ENCODE peak calls at places on chromosomes 1 and 21, in seven cellular contexts. M, O, C, X, G, Y and B are unnamed samples.
A peak's percentile ranks its signal among the peaks of the same experiment; 100 is the strongest.

GRCh38 chr21:22235866-22236590 is 1237.8 kb downstream of the NCAM2 start:
- DNase-seq in M (no peak), O (no peak), C (no peak), X (no peak), G (no peak), Y (no peak), B (no peak)

GRCh38 chr1:90340604-90341003 is 345.7 kb downstream of the ZNF326 start:
- DNase-seq in M (no peak), O (no peak), C (no peak), X (no peak), G (no peak), Y (no peak), B (no peak)

GRCh38 chr1:53087332-53088285 is 25.6 kb downstream of the PODN start:
- DNase-seq in M (no peak), O (no peak), C (no peak), X (no peak), G (no peak), Y (no peak), B (no peak)

GRCh38 chr1:186854102-186854501 is 25.4 kb downstream of the PLA2G4A start:
- DNase-seq in M (no peak), O (no peak), C (no peak), X (no peak), G (no peak), Y (no peak), B (no peak)

GRCh38 chr1:21614419-21615115 is 54.6 kb downstream of the RAP1GAP start:
- DNase-seq in M (no peak), O (no peak), C (no peak), X (no peak), G (peak; percentile 68), Y (no peak), B (no peak)

GRCh38 chr1:83897516-83897915 is 101.4 kb downstream of the TTLL7 start:
- DNase-seq in M (no peak), O (no peak), C (no peak), X (no peak), G (no peak), Y (no peak), B (no peak)

GRCh38 chr21:19048088-19048672 is 644.6 kb upstream of the TMPRSS15 start:
- DNase-seq in M (no peak), O (no peak), C (no peak), X (no peak), G (no peak), Y (no peak), B (no peak)

GRCh38 chr1:177010246-177010825 is 154.2 kb downstream of the ASTN1 start:
- DNase-seq in M (no peak), O (no peak), C (no peak), X (no peak), G (no peak), Y (no peak), B (no peak)

GRCh38 chr1:112079446-112079845 is 90.0 kb upstream of the KCND3 start:
- DNase-seq in M (no peak), O (no peak), C (no peak), X (no peak), G (no peak), Y (no peak), B (no peak)

GRCh38 chr1:189657715-189658114 is 819.9 kb downstream of the BRINP3 start:
- DNase-seq in M (no peak), O (no peak), C (no peak), X (no peak), G (no peak), Y (no peak), B (no peak)

GRCh38 chr1:7688659-7689058 is 82.4 kb upstream of the VAMP3 start:
- DNase-seq in M (no peak), O (no peak), C (no peak), X (no peak), G (no peak), Y (no peak), B (no peak)

GRCh38 chr1:25100151-25100841 is 132.0 kb downstream of the SYF2 start:
- DNase-seq in M (no peak), O (no peak), C (no peak), X (no peak), G (no peak), Y (no peak), B (no peak)

GRCh38 chr1:167095368-167095767 is 1.5 kb downstream of the STYXL2 start:
- DNase-seq in M (peak; percentile 50), O (peak; percentile 74), C (no peak), X (peak; percentile 24), G (no peak), Y (no peak), B (peak; percentile 46)

GRCh38 chr1:41673806-41674205 is 189.3 kb upstream of the EDN2 start:
- DNase-seq in M (no peak), O (no peak), C (no peak), X (no peak), G (no peak), Y (no peak), B (no peak)

GRCh38 chr1:4083171-4084052 is 183.3 kb upstream of the C1orf174 start:
- DNase-seq in M (no peak), O (no peak), C (no peak), X (no peak), G (no peak), Y (no peak), B (no peak)

GRCh38 chr21:18041012-18041411 is 203.6 kb upstream of the CHODL start:
- DNase-seq in M (peak; percentile 60), O (no peak), C (no peak), X (peak; percentile 8), G (no peak), Y (no peak), B (peak; percentile 30)

GRCh38 chr1:230632273-230632873 is 9.9 kb upstream of the COG2 start:
- DNase-seq in M (peak; percentile 40), O (peak; percentile 11), C (no peak), X (peak; percentile 44), G (no peak), Y (no peak), B (peak; percentile 44)

GRCh38 chr1:115457295-115457694 is 119.2 kb upstream of the NGF start:
- DNase-seq in M (no peak), O (peak; percentile 17), C (no peak), X (peak; percentile 19), G (no peak), Y (no peak), B (no peak)

GRCh38 chr1:76998582-76999189 is 131.4 kb downstream of the ST6GALNAC5 start:
- DNase-seq in M (no peak), O (peak; percentile 88), C (no peak), X (peak; percentile 61), G (no peak), Y (no peak), B (peak; percentile 94)

GRCh38 chr1:32741417-32742131 is 39.0 kb upstream of the SYNC start:
- DNase-seq in M (no peak), O (no peak), C (no peak), X (no peak), G (peak; percentile 81), Y (no peak), B (no peak)

GRCh38 chr1:115252585-115252984 is 85.5 kb downstream of the NGF start:
- DNase-seq in M (no peak), O (peak; percentile 20), C (no peak), X (no peak), G (no peak), Y (no peak), B (no peak)

GRCh38 chr1:153353226-153353947 is 4.3 kb upstream of the S100A9 start:
- DNase-seq in M (peak; percentile 58), O (peak; percentile 6), C (no peak), X (peak; percentile 34), G (no peak), Y (no peak), B (peak; percentile 10)
- TF ChIP-seq CTCF in M (peak; percentile 72), O (peak; percentile 19), C (peak; percentile 62), X (peak; percentile 47), G (no peak), Y (no peak), B (peak; percentile 35)

GRCh38 chr1:175569117-175569743 is 174.2 kb downstream of the TNR start:
- DNase-seq in M (no peak), O (no peak), C (no peak), X (no peak), G (no peak), Y (no peak), B (no peak)
- TF ChIP-seq CTCF in M (peak; percentile 9), O (no peak), C (no peak), X (no peak), G (no peak), Y (no peak), B (no peak)

GRCh38 chr21:38930838-38931237 is 125.1 kb downstream of the ETS2 start:
- DNase-seq in M (no peak), O (no peak), C (no peak), X (peak; percentile 89), G (no peak), Y (no peak), B (peak; percentile 80)
- TF ChIP-seq CTCF in M (no peak), O (no peak), C (no peak), X (no peak), G (no peak), Y (no peak), B (no peak)

DNA sequence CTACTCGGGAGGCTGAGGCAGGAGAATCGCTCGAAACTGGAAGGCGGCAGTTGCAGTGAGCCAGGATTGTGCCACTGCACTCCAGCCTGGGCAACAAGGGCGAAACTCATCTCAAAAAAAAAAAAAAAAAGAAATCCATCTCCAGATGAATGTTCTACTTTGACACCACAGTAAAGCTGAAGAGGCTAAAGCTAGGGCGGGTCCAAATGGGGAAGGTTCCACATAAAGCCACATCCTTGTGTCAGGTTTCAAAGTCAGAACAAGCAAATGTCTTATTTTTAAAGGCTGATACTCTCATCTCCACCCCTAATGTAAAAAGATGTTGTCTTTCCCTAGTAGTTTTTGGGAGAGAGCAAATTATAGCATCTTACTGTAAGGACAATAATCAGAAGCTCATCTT is 4.4 kb upstream of the WARS2 start:
- DNase-seq in M (no peak), O (no peak), C (no peak), X (no peak), G (no peak), Y (no peak), B (no peak)
- TF ChIP-seq CTCF in M (no peak), O (no peak), C (no peak), X (no peak), G (no peak), Y (no peak), B (no peak)

GRCh38 chr1:50852889-50853288 is 107.2 kb downstream of the FAF1 start:
- DNase-seq in M (no peak), O (no peak), C (no peak), X (no peak), G (no peak), Y (no peak), B (no peak)
- TF ChIP-seq CTCF in M (no peak), O (no peak), C (no peak), X (no peak), G (no peak), Y (no peak), B (no peak)

GRCh38 chr1:9721606-9722377 is 70.3 kb downstream of the PIK3CD start:
- DNase-seq in M (peak; percentile 55), O (no peak), C (no peak), X (peak; percentile 32), G (no peak), Y (peak; percentile 75), B (peak; percentile 26)
- TF ChIP-seq CTCF in M (peak; percentile 61), O (peak; percentile 48), C (peak; percentile 77), X (peak; percentile 66), G (peak; percentile 59), Y (peak; percentile 74), B (peak; percentile 70)

DNA sequence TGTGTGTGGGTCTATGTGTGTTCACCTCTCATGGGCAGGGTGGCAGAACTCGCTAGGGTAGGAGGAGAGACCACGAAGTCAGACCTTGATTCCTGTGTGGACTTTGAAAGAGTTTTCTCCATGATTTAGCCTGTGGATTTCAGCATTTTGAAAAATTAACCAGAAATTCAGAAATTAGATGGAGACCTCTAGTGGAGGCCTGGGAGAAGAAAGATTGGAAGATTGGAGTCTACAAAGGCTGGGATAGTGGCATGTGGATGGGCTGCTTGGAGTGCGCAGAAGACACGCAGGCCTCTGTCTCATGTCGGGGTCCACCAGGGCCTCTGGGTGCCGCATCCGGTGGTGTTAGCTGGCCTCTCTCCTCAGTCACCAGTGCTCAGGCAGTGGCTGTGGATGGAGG is 18.9 kb upstream of the IGSF5 start:
- DNase-seq in M (no peak), O (no peak), C (no peak), X (no peak), G (no peak), Y (no peak), B (no peak)
- TF ChIP-seq CTCF in M (peak; percentile 6), O (no peak), C (peak; percentile 62), X (no peak), G (no peak), Y (no peak), B (no peak)